ENCODE peak calls at places on chromosomes 2 and 18, in five cellular contexts. One of them, this sample, is unnamed.

GRCh38 chr2:69771461-69771860 is 29.5 kb downstream of the ANXA4 start:
- DNase-seq in neural progenitor cell: no peak
- DNase-seq in CD4-positive, alpha-beta memory T cell: no peak
- DNase-seq in right lobe of liver: no peak
- DNase-seq in Peyer's patch: no peak
- DNase-seq in this sample: no peak

GRCh38 chr18:62334110-62334509 is 9.0 kb downstream of the TNFRSF11A start:
- DNase-seq in right lobe of liver: no peak
- DNase-seq in Peyer's patch: peak; percentile 75
- DNase-seq in neural progenitor cell: no peak
- DNase-seq in CD4-positive, alpha-beta memory T cell: no peak
- DNase-seq in this sample: peak; percentile 35

GRCh38 chr2:112706170-112706664 is 14.6 kb upstream of the NT5DC4 start:
- DNase-seq in right lobe of liver: peak; percentile 28
- DNase-seq in Peyer's patch: no peak
- DNase-seq in CD4-positive, alpha-beta memory T cell: peak; percentile 71
- DNase-seq in neural progenitor cell: no peak
- DNase-seq in this sample: peak; percentile 82

GRCh38 chr2:174337337-174338154 is 2.8 kb downstream of the SP9 start:
- DNase-seq in Peyer's patch: peak; percentile 56
- DNase-seq in neural progenitor cell: peak; percentile 85
- DNase-seq in CD4-positive, alpha-beta memory T cell: peak; percentile 57
- DNase-seq in right lobe of liver: no peak
- DNase-seq in this sample: peak; percentile 70

GRCh38 chr2:150391779-150392178 is 95.7 kb downstream of the RND3 start:
- DNase-seq in neural progenitor cell: no peak
- DNase-seq in right lobe of liver: no peak
- DNase-seq in Peyer's patch: no peak
- DNase-seq in CD4-positive, alpha-beta memory T cell: no peak
- DNase-seq in this sample: no peak

GRCh38 chr2:150484006-150484405 is 3.5 kb downstream of the RND3 start:
- DNase-seq in neural progenitor cell: no peak
- DNase-seq in CD4-positive, alpha-beta memory T cell: no peak
- DNase-seq in right lobe of liver: no peak
- DNase-seq in Peyer's patch: no peak
- DNase-seq in this sample: no peak

GRCh38 chr2:121804340-121804739 is 48.9 kb downstream of the TSN start:
- DNase-seq in neural progenitor cell: no peak
- DNase-seq in Peyer's patch: no peak
- DNase-seq in CD4-positive, alpha-beta memory T cell: no peak
- DNase-seq in right lobe of liver: no peak
- DNase-seq in this sample: peak; percentile 39

GRCh38 chr2:68740184-68740914 is 5.7 kb downstream of the ARHGAP25 start:
- DNase-seq in neural progenitor cell: no peak
- DNase-seq in right lobe of liver: no peak
- DNase-seq in Peyer's patch: no peak
- DNase-seq in CD4-positive, alpha-beta memory T cell: no peak
- DNase-seq in this sample: peak; percentile 60

GRCh38 chr2:54516842-54517241 is 60.7 kb downstream of the SPTBN1 start:
- DNase-seq in CD4-positive, alpha-beta memory T cell: no peak
- DNase-seq in neural progenitor cell: no peak
- DNase-seq in right lobe of liver: no peak
- DNase-seq in Peyer's patch: no peak
- DNase-seq in this sample: no peak

GRCh38 chr2:102637358-102637757 is 18.0 kb downstream of the SLC9A2 start:
- DNase-seq in Peyer's patch: peak; percentile 61
- DNase-seq in CD4-positive, alpha-beta memory T cell: no peak
- DNase-seq in neural progenitor cell: no peak
- DNase-seq in right lobe of liver: no peak
- DNase-seq in this sample: no peak

GRCh38 chr2:151989378-151989777 is 109.5 kb downstream of the CACNB4 start:
- DNase-seq in right lobe of liver: no peak
- DNase-seq in neural progenitor cell: no peak
- DNase-seq in Peyer's patch: no peak
- DNase-seq in CD4-positive, alpha-beta memory T cell: no peak
- DNase-seq in this sample: no peak

GRCh38 chr2:154161286-154161685 is 289.6 kb downstream of the GALNT13 start:
- DNase-seq in right lobe of liver: no peak
- DNase-seq in Peyer's patch: no peak
- DNase-seq in CD4-positive, alpha-beta memory T cell: no peak
- DNase-seq in neural progenitor cell: no peak
- DNase-seq in this sample: no peak

GRCh38 chr2:152847067-152847466 is 128.6 kb downstream of the ARL6IP6 start:
- DNase-seq in CD4-positive, alpha-beta memory T cell: no peak
- DNase-seq in right lobe of liver: no peak
- DNase-seq in Peyer's patch: no peak
- DNase-seq in neural progenitor cell: no peak
- DNase-seq in this sample: no peak

GRCh38 chr2:23636412-23636811 is 251.4 kb downstream of the KLHL29 start:
- DNase-seq in Peyer's patch: no peak
- DNase-seq in right lobe of liver: no peak
- DNase-seq in neural progenitor cell: peak; percentile 49
- DNase-seq in CD4-positive, alpha-beta memory T cell: no peak
- DNase-seq in this sample: no peak

GRCh38 chr2:48120759-48121242 is 214.5 kb upstream of the FBXO11 start:
- DNase-seq in CD4-positive, alpha-beta memory T cell: no peak
- DNase-seq in right lobe of liver: no peak
- DNase-seq in Peyer's patch: no peak
- DNase-seq in neural progenitor cell: no peak
- DNase-seq in this sample: no peak

GRCh38 chr2:171553858-171554257 is 31.6 kb downstream of the CYBRD1 start:
- DNase-seq in CD4-positive, alpha-beta memory T cell: peak; percentile 24
- DNase-seq in right lobe of liver: peak; percentile 74
- DNase-seq in Peyer's patch: no peak
- DNase-seq in neural progenitor cell: no peak
- DNase-seq in this sample: no peak

GRCh38 chr2:9675369-9676351 is 44.9 kb upstream of the YWHAQ start:
- DNase-seq in Peyer's patch: no peak
- DNase-seq in right lobe of liver: no peak
- DNase-seq in neural progenitor cell: peak; percentile 55
- DNase-seq in CD4-positive, alpha-beta memory T cell: no peak
- DNase-seq in this sample: no peak
- H3K27ac ChIP-seq in Peyer's patch: no peak overlapping the region
- H3K27ac ChIP-seq in right lobe of liver: no peak overlapping the region
- H3K27ac ChIP-seq in neural progenitor cell: no peak overlapping the region
- H3K27ac ChIP-seq in CD4-positive, alpha-beta memory T cell: no peak overlapping the region
- H3K27ac ChIP-seq in this sample: no peak overlapping the region

DNA sequence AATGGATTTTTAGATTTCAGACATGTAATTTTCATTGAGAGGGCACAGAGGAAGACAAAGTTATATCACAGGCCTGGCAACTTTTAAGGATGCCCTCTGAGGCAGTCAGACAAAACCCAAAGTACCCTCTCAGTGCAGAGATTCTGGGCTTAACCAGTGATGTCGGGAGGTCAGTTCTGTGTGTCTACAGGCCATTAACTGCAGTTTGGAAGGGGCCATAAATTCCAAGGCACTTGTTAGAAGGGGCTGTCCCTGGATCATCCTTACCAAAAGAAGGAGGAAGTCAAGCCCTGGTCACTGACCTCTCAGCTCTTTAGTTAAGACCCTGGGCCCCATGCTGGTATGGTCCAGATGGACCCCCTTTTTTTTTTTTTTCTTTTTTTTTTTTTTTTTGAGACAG is 60.7 kb downstream of the LRRFIP1 start:
- DNase-seq in neural progenitor cell: no peak
- DNase-seq in right lobe of liver: no peak
- DNase-seq in Peyer's patch: no peak
- DNase-seq in CD4-positive, alpha-beta memory T cell: no peak
- DNase-seq in this sample: no peak
- H3K27ac ChIP-seq in neural progenitor cell: no peak overlapping the region
- H3K27ac ChIP-seq in right lobe of liver: peak overlapping the region; percentile 53
- H3K27ac ChIP-seq in Peyer's patch: peak overlapping the region; percentile 87
- H3K27ac ChIP-seq in CD4-positive, alpha-beta memory T cell: peak overlapping the region; percentile 95
- H3K27ac ChIP-seq in this sample: no peak overlapping the region

DNA sequence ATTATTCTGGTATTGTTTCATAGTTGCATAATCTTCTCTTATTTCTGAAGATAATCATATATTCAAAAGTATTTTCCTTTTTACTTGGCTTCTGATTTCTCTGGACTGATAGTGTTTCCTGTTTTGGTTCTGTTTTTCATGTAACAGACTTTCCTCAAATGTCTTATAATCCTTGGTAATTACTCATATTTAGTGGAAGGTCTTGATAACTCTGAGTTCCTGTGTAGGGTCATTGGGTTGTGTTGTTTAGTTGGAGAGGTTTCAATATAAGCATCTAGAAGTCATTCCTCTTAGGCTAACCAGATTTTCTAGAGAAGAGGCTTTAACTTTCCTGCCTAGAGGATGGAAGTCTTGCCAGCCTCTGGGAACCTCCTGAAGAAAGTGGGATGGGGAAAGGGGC is 23.8 kb downstream of the MFSD6 start:
- DNase-seq in neural progenitor cell: no peak
- DNase-seq in Peyer's patch: no peak
- DNase-seq in CD4-positive, alpha-beta memory T cell: no peak
- DNase-seq in right lobe of liver: no peak
- DNase-seq in this sample: peak; percentile 35
- H3K27ac ChIP-seq in neural progenitor cell: no peak overlapping the region
- H3K27ac ChIP-seq in Peyer's patch: peak overlapping the region; percentile 27
- H3K27ac ChIP-seq in CD4-positive, alpha-beta memory T cell: no peak overlapping the region
- H3K27ac ChIP-seq in right lobe of liver: no peak overlapping the region
- H3K27ac ChIP-seq in this sample: no peak overlapping the region

GRCh38 chr2:38407111-38407682 is 30.1 kb upstream of the ATL2 start:
- DNase-seq in CD4-positive, alpha-beta memory T cell: no peak
- DNase-seq in right lobe of liver: peak; percentile 78
- DNase-seq in neural progenitor cell: no peak
- DNase-seq in Peyer's patch: no peak
- DNase-seq in this sample: peak; percentile 47
- H3K27ac ChIP-seq in CD4-positive, alpha-beta memory T cell: no peak overlapping the region
- H3K27ac ChIP-seq in right lobe of liver: peak overlapping the region; percentile 84
- H3K27ac ChIP-seq in neural progenitor cell: no peak overlapping the region
- H3K27ac ChIP-seq in Peyer's patch: peak overlapping the region; percentile 34
- H3K27ac ChIP-seq in this sample: no peak overlapping the region

GRCh38 chr2:46256563-46257142 is 40.6 kb upstream of the EPAS1 start:
- DNase-seq in neural progenitor cell: no peak
- DNase-seq in CD4-positive, alpha-beta memory T cell: no peak
- DNase-seq in right lobe of liver: peak; percentile 7
- DNase-seq in Peyer's patch: no peak
- DNase-seq in this sample: no peak
- H3K27ac ChIP-seq in neural progenitor cell: no peak overlapping the region
- H3K27ac ChIP-seq in CD4-positive, alpha-beta memory T cell: no peak overlapping the region
- H3K27ac ChIP-seq in right lobe of liver: no peak overlapping the region
- H3K27ac ChIP-seq in Peyer's patch: peak overlapping the region; percentile 39
- H3K27ac ChIP-seq in this sample: no peak overlapping the region

GRCh38 chr2:97761192-97761591 is 47.8 kb downstream of the ZAP70 start:
- DNase-seq in neural progenitor cell: no peak
- DNase-seq in Peyer's patch: no peak
- DNase-seq in CD4-positive, alpha-beta memory T cell: peak; percentile 60
- DNase-seq in right lobe of liver: no peak
- DNase-seq in this sample: no peak
- H3K27ac ChIP-seq in neural progenitor cell: no peak overlapping the region
- H3K27ac ChIP-seq in Peyer's patch: no peak overlapping the region
- H3K27ac ChIP-seq in CD4-positive, alpha-beta memory T cell: peak overlapping the region; percentile 44
- H3K27ac ChIP-seq in right lobe of liver: no peak overlapping the region
- H3K27ac ChIP-seq in this sample: no peak overlapping the region

This sample was measured in cardiac muscle cell.